ENCODE peak calls at places on chromosomes 7 and 10, in five cellular contexts. H is lower leg skin, L is HFF-Myc, E is cardiac muscle cell, Q is natural killer cell. O is an unnamed sample.

GRCh38 chr10:86258488-86258887 is 108.1 kb downstream of the GRID1 start:
- DNase-seq in H (no peak), Q (no peak), L (no peak), E (no peak), O (no peak)

GRCh38 chr7:114944742-114945625 is 23.1 kb downstream of the MDFIC start:
- DNase-seq in H (peak), L (peak), Q (no peak), E (peak), O (no peak)

GRCh38 chr10:3902054-3902808 is 117.2 kb upstream of the KLF6 start:
- DNase-seq in Q (no peak), E (peak), H (no peak), L (no peak), O (peak)

GRCh38 chr10:46285300-46285699 is 1.5 kb upstream of the ANTXRL start:
- DNase-seq in H (peak), E (no peak), Q (no peak), L (no peak), O (peak)

GRCh38 chr10:119211176-119211575 is 3.8 kb downstream of the GRK5 start:
- DNase-seq in Q (no peak), L (no peak), H (no peak), E (peak), O (no peak)

GRCh38 chr10:98033515-98033914 is 3.1 kb upstream of the CRTAC1 start:
- DNase-seq in Q (no peak), L (no peak), H (no peak), E (no peak), O (no peak)

GRCh38 chr10:131819241-131820072 is 81.4 kb upstream of the PPP2R2D start:
- DNase-seq in L (no peak), E (no peak), H (peak), Q (no peak), O (no peak)

GRCh38 chr7:9488555-9488954 is 1055.1 kb downstream of the NXPH1 start:
- DNase-seq in H (no peak), E (peak), L (peak), Q (no peak), O (no peak)

GRCh38 chr7:91091631-91092030 is 172.6 kb upstream of the FZD1 start:
- DNase-seq in H (no peak), E (no peak), Q (no peak), L (no peak), O (no peak)

GRCh38 chr10:6912424-6912823 is 332.3 kb upstream of the PRKCQ start:
- DNase-seq in H (no peak), L (no peak), E (peak), Q (no peak), O (no peak)

GRCh38 chr7:155208681-155209477 is 88.8 kb upstream of the INSIG1 start:
- DNase-seq in L (no peak), Q (no peak), E (peak), H (no peak), O (no peak)

GRCh38 chr7:158695726-158696452 is 8.7 kb downstream of the NCAPG2 start:
- DNase-seq in Q (no peak), H (no peak), E (peak), L (peak), O (peak)

GRCh38 chr7:33805630-33806233 is 99.6 kb upstream of the BMPER start:
- DNase-seq in E (peak), L (peak), H (no peak), Q (no peak), O (no peak)

GRCh38 chr10:44990302-44990655 is 10.4 kb upstream of the ZNF22 start:
- DNase-seq in Q (no peak), L (no peak), E (no peak), H (peak), O (no peak)

GRCh38 chr7:65371468-65371867 is 2.2 kb upstream of the ZNF92 start:
- DNase-seq in L (no peak), Q (no peak), E (peak), H (no peak), O (no peak)

GRCh38 chr7:30285067-30285530 is 702 bp downstream of the ZNRF2 start:
- DNase-seq in E (peak), L (no peak), Q (no peak), H (no peak), O (peak)

GRCh38 chr10:69501657-69502056 is 50.4 kb downstream of the TSPAN15 start:
- DNase-seq in H (peak), Q (no peak), L (no peak), E (no peak), O (no peak)

GRCh38 chr7:81944103-81944502 is 174.3 kb upstream of the HGF start:
- DNase-seq in Q (no peak), L (no peak), H (no peak), E (peak), O (no peak)

GRCh38 chr10:114876602-114877300 is 55.2 kb downstream of the FHIP2A start:
- DNase-seq in L (peak), E (peak), Q (no peak), H (peak), O (peak)

GRCh38 chr7:157686285-157686894 is 349.6 kb downstream of the DNAJB6 start:
- DNase-seq in L (no peak), H (peak), Q (no peak), E (no peak), O (no peak)

GRCh38 chr7:80089341-80089740 is 45.3 kb upstream of the GNAI1 start:
- DNase-seq in Q (no peak), H (no peak), L (no peak), E (peak), O (no peak)

GRCh38 chr7:120740348-120740747 is 117.6 kb downstream of the TSPAN12 start:
- DNase-seq in Q (no peak), H (no peak), L (no peak), E (peak), O (no peak)

GRCh38 chr7:98294798-98295382 is 13.4 kb downstream of the BRI3 start:
- DNase-seq in L (no peak), E (peak), Q (no peak), H (peak), O (peak)

GRCh38 chr7:2589341-2589740 is 30.6 kb downstream of the IQCE start:
- DNase-seq in Q (no peak), L (no peak), H (no peak), E (no peak), O (no peak)

GRCh38 chr7:142685877-142686508 is 63.3 kb upstream of the PRSS1 start:
- DNase-seq in L (no peak), Q (peak), E (no peak), H (no peak), O (no peak)

GRCh38 chr7:110612680-110613079 is 478.2 kb upstream of the LRRN3 start:
- DNase-seq in L (no peak), Q (no peak), H (no peak), E (no peak), O (no peak)

GRCh38 chr7:43758861-43759683 is 592 bp downstream of the BLVRA start:
- DNase-seq in H (peak), L (no peak), Q (peak), E (peak), O (peak)

GRCh38 chr10:84846646-84847045 is 518.3 kb downstream of the CCSER2 start:
- DNase-seq in H (no peak), Q (no peak), E (no peak), L (no peak), O (no peak)

GRCh38 chr10:116968331-116968730 is 36.7 kb downstream of the SHTN1 start:
- DNase-seq in E (no peak), Q (no peak), H (no peak), L (no peak), O (no peak)

GRCh38 chr10:76382381-76382851 is 951.0 kb downstream of the LRMDA start:
- DNase-seq in H (no peak), L (no peak), Q (no peak), E (peak), O (no peak)

GRCh38 chr7:110676785-110677184 is 414.1 kb upstream of the LRRN3 start:
- DNase-seq in E (no peak), L (no peak), H (no peak), Q (no peak), O (no peak)

GRCh38 chr10:6416892-6417512 is 163.1 kb downstream of the PRKCQ start:
- DNase-seq in E (peak), Q (no peak), L (peak), H (no peak), O (peak)

GRCh38 chr7:96837583-96837982 is 127.9 kb upstream of the SEM1 start:
- DNase-seq in L (no peak), E (no peak), Q (no peak), H (no peak), O (peak)

GRCh38 chr10:15436696-15437095 is 65.6 kb upstream of the FAM171A1 start:
- DNase-seq in E (no peak), Q (no peak), H (no peak), L (no peak), O (no peak)

GRCh38 chr10:62961951-62962523 is 145.9 kb upstream of the EGR2 start:
- DNase-seq in H (no peak), L (no peak), E (peak), Q (no peak), O (no peak)

GRCh38 chr10:133245439-133246235 is 8.0 kb downstream of the VENTX start:
- DNase-seq in Q (no peak), L (no peak), H (no peak), E (peak), O (no peak)

GRCh38 chr10:22682237-22683192 is 31.9 kb downstream of the PIP4K2A start:
- DNase-seq in H (no peak), E (peak), L (no peak), Q (peak), O (no peak)

GRCh38 chr7:29239638-29240037 is 45.1 kb downstream of the CHN2 start:
- DNase-seq in L (no peak), E (no peak), Q (no peak), H (no peak), O (no peak)
- TF ChIP-seq CTCF in L (peak), E (peak), Q (peak), H (no peak), O (peak)

DNA sequence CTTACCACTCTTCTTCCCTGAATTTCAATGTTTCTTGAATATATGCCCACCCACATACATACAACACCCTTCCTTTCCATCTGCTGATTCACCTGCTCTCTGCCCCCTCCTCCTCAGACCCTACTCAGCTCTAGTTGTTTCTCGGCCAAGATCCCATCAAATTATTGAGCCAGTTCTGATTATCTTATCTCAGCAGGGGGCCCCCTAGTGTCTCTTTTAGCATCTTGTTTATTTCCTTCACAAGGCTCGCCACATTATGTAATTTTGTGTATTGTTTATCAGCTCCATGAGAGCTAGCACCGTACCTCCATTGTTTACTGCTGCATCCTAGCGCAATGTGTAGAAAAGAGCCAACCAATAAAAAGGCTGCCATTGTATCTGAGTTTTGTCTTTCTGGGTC is 71.9 kb downstream of the FAM13C start:
- DNase-seq in L (no peak), Q (no peak), H (no peak), E (no peak), O (peak)
- TF ChIP-seq CTCF in L (peak), Q (no peak), H (no peak), E (no peak), O (no peak)

GRCh38 chr10:78283069-78283682 is 249.5 kb downstream of the RPS24 start:
- DNase-seq in H (no peak), E (no peak), L (no peak), Q (no peak), O (no peak)
- TF ChIP-seq CTCF in H (no peak), E (no peak), L (no peak), Q (no peak), O (no peak)

GRCh38 chr7:27151945-27152815 is at the start of gene HOXA3:
- DNase-seq in E (no peak), Q (no peak), H (peak), L (no peak), O (no peak)

GRCh38 chr7:27150568-27151340 is 1.6 kb downstream of the HOXA3 start:
- DNase-seq in Q (peak), E (peak), L (no peak), H (peak), O (peak)

GRCh38 chr7:27149817-27150567 is 2.4 kb downstream of the HOXA3 start:
- DNase-seq in E (no peak), L (no peak), Q (no peak), H (peak), O (no peak)

GRCh38 chr7:27152816-27153486 is 568 bp upstream of the HOXA3 start:
- DNase-seq in L (no peak), H (no peak), Q (no peak), E (no peak), O (no peak)

DNA sequence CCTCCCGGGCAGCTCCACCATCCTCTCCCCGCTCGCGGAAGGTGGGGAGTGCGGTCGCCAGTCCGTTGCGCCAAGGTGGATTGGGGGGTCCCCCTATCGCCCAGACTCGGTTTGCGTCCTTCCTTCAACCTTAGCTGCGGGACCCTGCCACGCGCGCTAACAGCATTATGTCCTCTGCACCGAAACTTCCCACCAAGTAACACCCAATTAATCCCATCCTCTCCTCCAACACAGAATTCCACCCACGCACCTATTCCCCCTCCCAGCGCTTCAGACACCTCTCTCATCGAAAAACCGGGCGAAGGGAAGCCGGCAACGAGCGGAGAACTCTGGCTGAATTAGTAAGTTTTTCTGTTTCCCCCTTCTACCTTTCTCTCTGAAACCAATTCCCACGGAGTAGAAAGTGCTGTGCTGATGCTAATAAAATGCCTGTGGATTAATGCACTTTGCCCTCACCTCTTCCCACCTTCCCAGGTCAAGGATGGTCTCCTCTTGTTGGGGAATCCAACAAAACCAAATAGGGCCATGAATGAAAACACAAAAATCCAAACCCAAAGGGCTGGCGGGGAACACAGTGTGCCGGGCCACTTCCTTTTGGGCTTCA is 940 bp downstream of the HOXA3 start:
- DNase-seq in E (no peak), H (peak), Q (no peak), L (no peak), O (no peak)
- TF ChIP-seq CTCF in E (no peak), H (no peak), Q (no peak), L (no peak), O (no peak)

GRCh38 chr7:106112118-106112971 is at the start of gene SYPL1:
- DNase-seq in L (peak), E (peak), Q (peak), H (peak), O (peak)
- TF ChIP-seq CTCF in L (no peak), E (no peak), Q (no peak), H (no peak), O (no peak)

DNA sequence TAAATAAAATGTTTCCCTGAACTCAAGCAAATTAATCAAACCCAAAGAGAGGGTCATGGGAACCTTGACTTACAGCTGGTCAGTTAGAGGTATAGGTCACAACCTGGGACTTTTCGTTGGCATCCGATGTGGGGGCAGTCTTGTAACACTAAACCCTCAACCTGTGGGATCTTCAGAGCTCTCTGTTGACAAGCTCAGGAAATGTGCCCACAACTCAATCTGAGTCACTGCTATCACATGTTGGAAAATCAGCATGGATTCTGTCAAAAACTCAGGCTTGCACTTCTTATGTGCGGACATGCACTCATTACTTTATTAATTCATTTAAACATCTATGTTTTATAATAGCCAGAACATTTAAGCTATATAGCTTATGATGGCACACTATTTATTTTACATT is 424.6 kb upstream of the SORCS1 start:
- DNase-seq in Q (no peak), L (no peak), H (no peak), E (no peak), O (no peak)
- TF ChIP-seq CTCF in Q (no peak), L (no peak), H (no peak), E (no peak), O (no peak)

GRCh38 chr10:75293456-75293840 is 57.7 kb upstream of the COMTD1 start:
- DNase-seq in H (no peak), Q (no peak), L (no peak), E (peak), O (no peak)

GRCh38 chr10:75294031-75294437 is 58.3 kb upstream of the COMTD1 start:
- DNase-seq in E (no peak), L (no peak), Q (no peak), H (peak), O (no peak)

GRCh38 chr10:75295901-75296441 is 60.2 kb upstream of the COMTD1 start:
- DNase-seq in H (peak), Q (no peak), L (no peak), E (peak), O (no peak)

GRCh38 chr10:75294518-75294865 is 58.7 kb upstream of the COMTD1 start:
- DNase-seq in E (no peak), H (no peak), Q (no peak), L (no peak), O (no peak)

DNA sequence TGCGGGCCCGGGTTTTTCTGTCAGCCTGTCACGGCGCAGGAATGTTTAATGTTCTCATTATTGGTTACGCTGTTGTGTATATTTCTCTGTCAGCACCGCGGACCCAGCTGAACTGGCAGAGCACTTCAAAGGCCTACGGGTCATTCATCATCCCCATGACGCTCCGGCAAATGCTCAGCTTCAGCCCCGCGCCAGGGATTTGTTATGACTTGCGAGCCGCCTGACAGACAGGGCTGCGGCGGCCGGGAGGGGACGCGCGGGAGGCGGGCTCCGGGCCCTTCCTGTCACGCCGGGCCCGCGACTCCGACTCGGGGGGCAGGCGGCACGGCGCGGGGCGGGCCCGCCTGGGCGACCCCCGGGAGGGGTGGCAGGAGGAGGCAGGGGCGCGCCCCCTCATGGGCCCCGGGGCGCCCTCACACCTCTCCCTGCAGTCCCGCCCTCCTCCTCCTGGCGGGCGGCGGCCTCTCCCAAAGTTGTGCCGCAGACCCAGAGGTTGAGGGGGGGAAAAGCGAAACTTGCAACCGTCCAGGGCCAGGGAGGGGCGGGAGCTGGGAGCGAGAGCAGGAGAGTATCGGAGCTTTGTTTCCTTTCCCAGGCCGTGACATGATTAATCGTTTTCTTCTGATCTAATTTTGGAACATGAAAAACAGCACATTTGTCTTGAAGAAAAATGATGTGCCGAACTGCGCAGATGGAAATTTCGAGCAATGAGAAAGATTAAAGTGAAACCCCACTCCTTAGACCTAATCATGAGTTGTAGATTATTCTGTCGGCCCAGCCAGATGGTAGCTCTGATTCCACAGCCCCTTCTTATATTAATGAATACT is 59.3 kb upstream of the COMTD1 start:
- DNase-seq in E (peak), Q (peak), L (peak), H (peak), O (peak)
- TF ChIP-seq CTCF in E (peak), Q (peak), L (peak), H (no peak), O (no peak)